ENCODE peak calls at places on chromosome 18, in eight cellular contexts. Q is neural progenitor cell; B is AG04450; U is astrocyte; E is HCT116; X is pancreas; Y is heart right ventricle; T is CD8-positive, alpha-beta T cell. V is an unnamed sample. For H3K9me3, the result is how much of the 10 kb centered on the place peaks cover.

GRCh38 chr18:58990720-58991119 is 126.0 kb downstream of the ZNF532 start:
- DNase-seq in B (no peak), T (no peak), E (no peak), X (no peak), Q (no peak), U (no peak), Y (no peak), V (no peak)

GRCh38 chr18:56314396-56314795 is 324.0 kb downstream of the TXNL1 start:
- DNase-seq in Y (no peak), B (no peak), X (no peak), E (no peak), Q (no peak), T (no peak), U (no peak), V (no peak)

GRCh38 chr18:67710639-67711038 is 194.1 kb upstream of the DSEL start:
- DNase-seq in B (no peak), T (no peak), Q (peak), E (no peak), X (no peak), U (no peak), Y (no peak), V (no peak)

GRCh38 chr18:74739926-74740325 is 142.3 kb downstream of the ZNF407 start:
- DNase-seq in Q (no peak), E (no peak), U (no peak), T (no peak), B (no peak), X (no peak), Y (no peak), V (no peak)

GRCh38 chr18:3357516-3357915 is 92.5 kb upstream of the TGIF1 start:
- DNase-seq in Q (no peak), U (no peak), X (no peak), T (no peak), E (no peak), Y (no peak), B (no peak), V (no peak)

GRCh38 chr18:2502394-2502793 is 68.9 kb downstream of the METTL4 start:
- DNase-seq in U (no peak), E (no peak), Q (no peak), T (no peak), X (peak), Y (no peak), B (no peak), V (no peak)

GRCh38 chr18:13427354-13427753 is 208.8 kb downstream of the LDLRAD4 start:
- DNase-seq in U (no peak), B (no peak), E (no peak), Q (no peak), X (no peak), Y (no peak), T (no peak), V (no peak)

GRCh38 chr18:61350578-61350977 is 17.3 kb downstream of the CDH20 start:
- DNase-seq in B (no peak), Q (no peak), U (no peak), T (no peak), X (no peak), Y (no peak), E (no peak), V (no peak)

GRCh38 chr18:37575646-37576045 is 10.0 kb upstream of the CELF4 start:
- DNase-seq in E (no peak), Y (no peak), Q (no peak), X (no peak), B (no peak), T (no peak), U (no peak), V (no peak)

GRCh38 chr18:55079481-55080350 is 120.5 kb upstream of the CCDC68 start:
- DNase-seq in E (no peak), Y (no peak), X (no peak), Q (no peak), B (no peak), U (peak), T (no peak), V (no peak)

GRCh38 chr18:23133860-23134779 is 1.2 kb upstream of the CABLES1 start:
- DNase-seq in U (no peak), E (peak), Q (peak), Y (no peak), T (no peak), X (peak), B (no peak), V (peak)

GRCh38 chr18:49061906-49062831 is 111.4 kb upstream of the SMAD7 start:
- DNase-seq in E (no peak), U (no peak), Y (no peak), Q (no peak), T (no peak), X (no peak), B (no peak), V (no peak)

GRCh38 chr18:37391698-37392548 is 173.7 kb downstream of the CELF4 start:
- DNase-seq in E (no peak), T (no peak), X (no peak), B (no peak), Q (no peak), Y (no peak), U (no peak), V (no peak)

GRCh38 chr18:74083071-74083954 is 64.3 kb downstream of the FBXO15 start:
- DNase-seq in Q (no peak), B (no peak), X (no peak), U (no peak), T (no peak), Y (no peak), E (no peak), V (no peak)

GRCh38 chr18:987325-988186 is 82.9 kb downstream of the ADCYAP1 start:
- DNase-seq in Q (no peak), E (no peak), U (peak), Y (no peak), X (no peak), B (no peak), T (no peak), V (no peak)

GRCh38 chr18:70322928-70323327 is 34.1 kb downstream of the SOCS6 start:
- DNase-seq in T (no peak), X (no peak), Q (peak), U (peak), E (no peak), Y (no peak), B (no peak), V (no peak)

GRCh38 chr18:67938691-67939090 is 422.2 kb upstream of the DSEL start:
- DNase-seq in B (peak), Q (no peak), T (no peak), E (no peak), Y (no peak), U (no peak), X (no peak), V (no peak)

GRCh38 chr18:39870586-39870985 is 2084.4 kb upstream of the PIK3C3 start:
- DNase-seq in U (no peak), B (no peak), Y (no peak), E (no peak), X (no peak), T (no peak), Q (no peak), V (no peak)

GRCh38 chr18:8839285-8839684 is 133.9 kb downstream of the MTCL1 start:
- DNase-seq in Q (no peak), T (no peak), U (peak), B (no peak), E (no peak), Y (peak), X (peak), V (peak)

GRCh38 chr18:33805592-33805991 is 227.6 kb downstream of the ASXL3 start:
- DNase-seq in Q (no peak), T (no peak), B (no peak), X (no peak), E (no peak), Y (no peak), U (no peak), V (no peak)

GRCh38 chr18:59087391-59087790 is 52.3 kb upstream of the SEC11C start:
- DNase-seq in T (no peak), X (no peak), Q (no peak), B (no peak), Y (no peak), U (no peak), E (no peak), V (no peak)

GRCh38 chr18:63293930-63294329 is 25.6 kb downstream of the BCL2 start:
- DNase-seq in B (no peak), Y (no peak), T (no peak), Q (no peak), X (no peak), E (no peak), U (no peak), V (no peak)

GRCh38 chr18:23108496-23108895 is 26.8 kb upstream of the CABLES1 start:
- DNase-seq in B (no peak), Y (no peak), T (no peak), U (no peak), Q (no peak), E (no peak), X (no peak), V (no peak)

GRCh38 chr18:54740146-54740844 is 88.0 kb upstream of the RAB27B start:
- DNase-seq in U (peak), T (no peak), Q (no peak), Y (no peak), E (no peak), X (no peak), B (peak), V (no peak)

GRCh38 chr18:13629841-13630747 is 96.3 kb downstream of the FAM210A start:
- DNase-seq in X (no peak), E (peak), U (peak), T (no peak), Y (no peak), B (no peak), Q (peak), V (no peak)

GRCh38 chr18:45627204-45627526 is 11.9 kb downstream of the SLC14A2 start:
- DNase-seq in U (no peak), E (no peak), Q (peak), B (no peak), X (no peak), Y (no peak), T (no peak), V (no peak)

GRCh38 chr18:73646772-73647171 is 500.9 kb downstream of the FBXO15 start:
- DNase-seq in Y (no peak), T (no peak), B (peak), U (peak), Q (no peak), E (no peak), X (no peak), V (no peak)

GRCh38 chr18:76255070-76255683 is 239.9 kb downstream of the ZNF516 start:
- DNase-seq in U (no peak), Q (no peak), E (peak), X (no peak), T (no peak), Y (no peak), B (no peak), V (no peak)

GRCh38 chr18:76251691-76252090 is 243.4 kb downstream of the ZNF516 start:
- DNase-seq in Q (no peak), Y (no peak), B (no peak), E (no peak), U (no peak), X (no peak), T (no peak), V (no peak)

GRCh38 chr18:76256897-76257500 is 238.0 kb downstream of the ZNF516 start:
- DNase-seq in U (peak), B (peak), E (peak), T (no peak), Y (no peak), Q (peak), X (no peak), V (no peak)

GRCh38 chr18:76258209-76258608 is 236.8 kb downstream of the ZNF516 start:
- DNase-seq in T (no peak), B (no peak), U (peak), Q (no peak), X (no peak), E (no peak), Y (no peak), V (no peak)

GRCh38 chr18:76252880-76253279 is 242.2 kb downstream of the ZNF516 start:
- DNase-seq in E (peak), U (no peak), T (no peak), X (no peak), Q (peak), B (no peak), Y (no peak), V (no peak)
- TF ChIP-seq CTCF in E (peak), U (peak), T (no peak), X (no peak), Q (peak), B (peak), Y (peak), V (no peak)

DNA sequence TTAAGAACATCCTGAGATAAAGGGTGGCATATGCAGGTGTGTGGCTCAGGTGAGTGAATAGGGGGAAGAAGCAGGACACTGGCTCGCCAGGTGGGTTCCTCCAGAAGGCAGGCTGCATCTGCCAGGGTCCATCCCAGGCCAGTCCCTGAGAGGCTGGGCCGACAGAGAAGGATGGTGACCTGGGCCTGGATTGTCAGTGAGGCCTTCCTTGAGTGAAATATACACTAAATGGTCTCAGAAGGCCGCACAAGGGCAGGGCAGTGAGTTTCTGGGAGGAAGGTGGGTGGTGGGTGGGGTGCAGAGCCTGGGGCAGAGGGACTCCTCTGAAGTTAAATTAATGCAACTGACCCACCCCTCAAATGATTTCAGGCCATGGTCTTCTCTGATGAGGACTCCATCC is 182.1 kb downstream of the ANKRD30B start:
- DNase-seq in E (no peak), Q (no peak), X (no peak), Y (no peak), B (no peak), T (no peak), U (no peak), V (no peak)
- H3K9me3 ChIP-seq in E (under half), Q (under half), X (under half), Y (under half), B (half or more), T (under half), U (under half), V (under half)

GRCh38 chr18:32158108-32158624 is 31.7 kb upstream of the MEP1B start:
- DNase-seq in B (peak), Y (peak), Q (peak), U (peak), T (peak), X (peak), E (peak), V (peak)
- H3K4me3 ChIP-seq in B (no peak), Y (peak), Q (peak), U (peak), T (peak), X (peak), E (no peak), V (peak)

DNA sequence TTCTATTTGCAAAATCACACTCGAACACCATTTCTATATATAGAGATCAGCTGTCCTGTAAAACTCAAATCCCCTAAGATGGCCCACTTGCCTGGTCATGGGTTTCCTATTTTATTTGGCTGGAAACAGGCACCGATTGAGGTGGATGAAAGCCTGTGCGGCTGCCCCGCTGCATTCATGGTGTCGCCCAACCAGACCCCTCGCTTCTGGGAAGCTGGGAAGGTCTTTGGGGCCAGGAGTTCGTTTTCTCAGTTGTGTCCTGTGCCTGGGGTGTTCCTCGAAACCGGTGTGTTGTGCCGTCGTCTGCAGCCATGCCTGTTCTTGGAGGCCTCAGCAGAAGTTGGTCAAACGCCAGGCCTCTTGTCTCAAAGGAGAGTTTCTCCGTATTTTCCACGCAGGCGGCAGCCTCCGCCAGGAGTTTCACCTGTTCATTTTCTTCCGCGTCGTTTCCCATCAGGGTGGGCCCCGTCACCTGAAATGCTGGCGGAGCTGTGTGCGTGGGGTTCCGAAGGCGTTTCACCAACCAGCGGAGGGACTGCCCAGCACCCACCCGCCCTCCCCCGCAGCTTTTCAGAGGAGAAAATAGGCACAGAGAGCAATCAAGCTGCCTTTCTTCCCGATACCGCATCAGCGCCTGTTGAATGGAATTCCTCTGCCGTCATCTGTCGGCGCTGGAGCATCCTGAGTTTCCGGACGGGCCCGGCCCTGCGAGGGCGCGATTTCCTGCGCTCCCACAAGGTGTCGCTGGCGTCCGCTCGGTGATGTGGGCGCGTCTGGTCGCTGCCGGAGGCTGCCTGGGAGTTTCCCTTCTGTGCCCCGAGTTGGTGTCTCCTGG is 17.1 kb upstream of the NFATC1 start:
- DNase-seq in X (peak), Q (peak), B (no peak), Y (peak), U (peak), T (peak), E (no peak), V (peak)
- TF ChIP-seq CTCF in X (peak), Q (peak), B (peak), Y (peak), U (peak), T (peak), E (peak), V (peak)

V was measured in lower lobe of right lung.